ENCODE peak calls at places on chromosomes 12 and 14, in eight cellular contexts. R, Q, C, T, L, F, P and W are unnamed samples.
A peak's percentile ranks its signal among the peaks of the same experiment; 100 is the strongest.

GRCh38 chr14:101471723-101472517 is 89.4 kb upstream of the DIO3 start:
- DNase-seq in R (no peak), Q (no peak), C (no peak), T (no peak), L (no peak), F (peak; percentile 24), P (no peak), W (no peak)

GRCh38 chr12:125222876-125223275 is 157.6 kb downstream of the AACS start:
- DNase-seq in R (no peak), Q (no peak), C (no peak), T (no peak), L (peak; percentile 82), F (no peak), P (no peak), W (no peak)

GRCh38 chr14:103074699-103075341 is 9.2 kb upstream of the LBHD2 start:
- DNase-seq in R (no peak), Q (peak; percentile 81), C (peak; percentile 54), T (no peak), L (no peak), F (peak; percentile 92), P (no peak), W (peak; percentile 96)

GRCh38 chr12:14904854-14905253 is 19.2 kb upstream of the MGP start:
- DNase-seq in R (no peak), Q (no peak), C (no peak), T (no peak), L (no peak), F (no peak), P (no peak), W (no peak)

GRCh38 chr14:22569749-22570131 is 19.3 kb downstream of the DAD1 start:
- DNase-seq in R (no peak), Q (no peak), C (no peak), T (no peak), L (no peak), F (no peak), P (no peak), W (no peak)

GRCh38 chr14:21408152-21408551 is 24.3 kb upstream of the SUPT16H start:
- DNase-seq in R (peak; percentile 77), Q (no peak), C (peak; percentile 13), T (peak; percentile 65), L (no peak), F (no peak), P (no peak), W (no peak)

GRCh38 chr12:93722757-93723567 is 45.8 kb downstream of the CRADD start:
- DNase-seq in R (no peak), Q (no peak), C (no peak), T (no peak), L (peak; percentile 13), F (no peak), P (no peak), W (no peak)

GRCh38 chr14:101405931-101406330 is 155.4 kb upstream of the DIO3 start:
- DNase-seq in R (no peak), Q (no peak), C (no peak), T (no peak), L (no peak), F (no peak), P (no peak), W (no peak)

GRCh38 chr12:123471374-123472068 is 13.6 kb downstream of the SNRNP35 start:
- DNase-seq in R (peak; percentile 62), Q (peak; percentile 45), C (peak; percentile 28), T (peak; percentile 92), L (no peak), F (no peak), P (no peak), W (no peak)

GRCh38 chr14:99774204-99774497 is 19.1 kb upstream of the EML1 start:
- DNase-seq in R (no peak), Q (no peak), C (no peak), T (no peak), L (no peak), F (no peak), P (no peak), W (no peak)

GRCh38 chr14:88791629-88792571 is 853 bp downstream of the EML5 start:
- DNase-seq in R (no peak), Q (peak; percentile 11), C (peak; percentile 5), T (no peak), L (peak; percentile 3), F (no peak), P (peak; percentile 30), W (peak; percentile 54)

GRCh38 chr14:40122978-40123648 is 690.9 kb upstream of the FBXO33 start:
- DNase-seq in R (peak; percentile 9), Q (no peak), C (no peak), T (no peak), L (no peak), F (no peak), P (no peak), W (no peak)
- H3K4me3 ChIP-seq in R (no peak overlapping the region), Q (no peak overlapping the region), C (no peak overlapping the region), T (no peak overlapping the region), L (no peak overlapping the region), F (no peak overlapping the region), P (no peak overlapping the region), W (no peak overlapping the region)

DNA sequence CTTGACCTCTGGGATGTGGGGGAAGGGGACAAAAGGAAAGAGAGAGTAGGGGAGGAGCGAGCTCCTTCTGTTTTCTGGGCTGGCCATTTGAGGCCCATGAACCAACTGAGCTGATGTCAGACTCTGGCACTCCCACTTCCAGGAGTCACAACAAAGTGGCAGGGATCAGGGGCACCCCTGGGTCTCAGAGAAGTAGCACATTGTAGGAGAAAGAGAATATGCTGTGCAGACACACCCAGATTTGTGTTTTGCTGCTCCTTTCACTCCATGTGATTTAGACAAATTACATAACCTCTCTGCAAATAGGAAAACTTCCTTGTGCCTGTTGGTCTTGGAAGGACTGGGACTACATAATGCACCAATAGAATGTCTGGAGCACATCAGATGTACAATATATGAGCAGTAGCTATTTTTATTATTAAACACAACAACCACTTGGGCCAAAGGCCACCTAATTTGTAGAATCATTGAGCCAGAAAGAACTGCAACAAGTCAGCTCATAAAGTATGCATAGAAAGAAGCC is 265.5 kb downstream of the ZFP36L1 start:
- DNase-seq in R (no peak), Q (no peak), C (no peak), T (no peak), L (no peak), F (no peak), P (no peak), W (no peak)
- H3K4me3 ChIP-seq in R (no peak overlapping the region), Q (no peak overlapping the region), C (no peak overlapping the region), T (no peak overlapping the region), L (no peak overlapping the region), F (no peak overlapping the region), P (no peak overlapping the region), W (no peak overlapping the region)

GRCh38 chr12:6946920-6947374 is 3.1 kb downstream of the C12orf57 start:
- DNase-seq in R (no peak), Q (no peak), C (no peak), T (no peak), L (no peak), F (peak; percentile 71), P (no peak), W (peak; percentile 37)

GRCh38 chr12:6947615-6948014 is 3.5 kb upstream of the PTPN6 start:
- DNase-seq in R (no peak), Q (peak; percentile 7), C (no peak), T (no peak), L (no peak), F (peak; percentile 32), P (no peak), W (peak; percentile 29)

GRCh38 chr12:6945613-6946012 is 1.8 kb downstream of the C12orf57 start:
- DNase-seq in R (no peak), Q (peak; percentile 10), C (no peak), T (no peak), L (no peak), F (no peak), P (no peak), W (peak; percentile 47)

GRCh38 chr12:6944381-6945186 is 762 bp downstream of the C12orf57 start:
- DNase-seq in R (peak; percentile 90), Q (peak; percentile 94), C (peak; percentile 93), T (peak; percentile 92), L (peak; percentile 94), F (peak; percentile 97), P (peak; percentile 89), W (peak; percentile 95)

DNA sequence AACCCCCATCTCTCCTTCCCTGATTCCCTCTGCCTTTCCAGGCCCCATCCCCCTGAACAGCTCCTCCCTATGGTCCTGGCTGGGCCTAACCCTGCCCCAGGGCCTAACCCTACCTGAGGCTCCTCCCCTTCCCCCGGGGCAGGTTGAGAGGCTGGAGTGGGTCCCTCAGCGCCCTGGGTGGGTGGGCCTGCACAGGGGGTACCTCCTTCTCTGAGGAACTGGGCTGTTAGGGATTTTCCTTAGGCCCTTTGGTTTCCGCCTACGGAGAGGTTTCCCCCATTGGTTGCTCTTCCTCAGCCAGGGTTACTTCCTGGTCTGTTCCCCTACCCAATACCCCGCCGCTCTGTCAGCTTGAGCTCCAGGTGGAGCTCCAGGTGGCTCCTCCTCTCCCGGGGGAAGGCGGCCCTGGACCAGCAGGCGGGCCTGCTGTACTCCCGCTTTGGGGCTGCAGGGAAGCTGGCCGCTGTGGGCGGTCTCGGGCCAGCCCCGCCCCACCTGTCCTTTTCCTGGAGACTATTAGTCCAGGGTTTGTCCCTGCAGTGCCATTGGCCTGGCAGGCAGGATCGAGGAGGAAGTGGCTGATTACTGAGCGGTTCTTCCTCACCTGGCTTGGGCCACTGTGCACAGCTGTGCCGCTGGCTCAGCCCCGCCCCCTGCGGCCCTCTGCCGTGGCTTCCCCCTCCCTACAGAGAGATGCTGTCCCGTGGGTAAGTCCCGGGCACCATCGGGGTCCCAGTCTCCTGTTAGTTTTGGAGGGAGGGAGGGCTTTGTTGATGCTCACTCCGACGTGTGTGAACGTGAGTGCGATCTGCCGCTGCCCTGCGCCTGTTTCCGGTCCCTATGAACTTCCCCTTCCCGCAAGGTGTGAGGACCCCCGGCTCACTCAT is 2.5 kb downstream of the C12orf57 start:
- DNase-seq in R (no peak), Q (peak; percentile 38), C (peak; percentile 93), T (no peak), L (no peak), F (no peak), P (peak; percentile 67), W (peak; percentile 96)
- H3K4me3 ChIP-seq in R (no peak overlapping the region), Q (no peak overlapping the region), C (peak overlapping the region; percentile 59), T (no peak overlapping the region), L (no peak overlapping the region), F (no peak overlapping the region), P (peak overlapping the region; percentile 97), W (peak overlapping the region; percentile 44)

DNA sequence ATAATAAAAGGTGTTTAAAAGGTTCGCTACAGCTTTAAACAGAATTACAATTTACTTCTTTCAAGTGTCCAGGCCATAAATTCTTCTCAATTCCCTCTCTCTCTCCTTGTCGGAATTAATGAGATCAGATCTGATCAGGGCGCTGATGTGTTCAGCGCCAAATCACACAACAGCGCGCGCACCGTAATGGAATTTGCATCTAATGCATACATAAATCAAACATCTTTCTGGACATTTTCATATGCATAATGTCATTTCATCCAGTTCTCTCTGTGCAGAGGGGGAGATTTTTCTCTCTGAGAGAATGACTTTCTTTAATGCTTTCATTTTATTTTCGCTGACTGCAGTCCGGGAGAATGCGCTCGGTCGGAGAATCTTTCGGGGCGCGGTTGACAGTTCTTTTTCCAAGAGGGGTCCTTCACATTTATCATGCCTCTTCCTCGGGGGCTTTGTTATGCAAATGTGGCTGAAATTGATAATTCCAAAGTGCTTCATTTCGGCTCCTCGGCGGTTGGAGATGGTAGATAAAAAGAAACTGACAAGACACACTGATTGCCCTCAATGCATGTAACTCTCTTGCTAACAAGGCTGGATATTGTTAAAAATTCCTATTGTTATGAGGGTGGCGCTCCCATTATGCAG is 615.9 kb downstream of the VRK1 start:
- DNase-seq in R (no peak), Q (no peak), C (no peak), T (no peak), L (no peak), F (no peak), P (no peak), W (no peak)
- H3K4me3 ChIP-seq in R (peak overlapping the region; percentile 17), Q (no peak overlapping the region), C (no peak overlapping the region), T (no peak overlapping the region), L (no peak overlapping the region), F (no peak overlapping the region), P (peak overlapping the region; percentile 48), W (peak overlapping the region; percentile 35)